ENCODE peak calls at places on chromosomes 4 and X, in four cellular contexts. One of them, this sample, is unnamed.

GRCh38 chr4:73844352-73844751 is 7.9 kb downstream of the CXCL6 start:
- DNase-seq in HFF-Myc: no peak
- DNase-seq in immature natural killer cell: no peak
- DNase-seq in nephron progenitor cell: no peak
- DNase-seq in this sample: no peak

GRCh38 chrX:151153086-151153485 is 23.3 kb upstream of the GPR50 start:
- DNase-seq in immature natural killer cell: no peak
- DNase-seq in nephron progenitor cell: peak
- DNase-seq in HFF-Myc: peak
- DNase-seq in this sample: no peak

GRCh38 chr4:81472249-81473085 is 760 bp upstream of the RASGEF1B start:
- DNase-seq in HFF-Myc: no peak
- DNase-seq in immature natural killer cell: no peak
- DNase-seq in nephron progenitor cell: peak
- DNase-seq in this sample: no peak

GRCh38 chr4:113821851-113822250 is 60.3 kb upstream of the CAMK2D start:
- DNase-seq in immature natural killer cell: no peak
- DNase-seq in nephron progenitor cell: no peak
- DNase-seq in HFF-Myc: no peak
- DNase-seq in this sample: no peak

GRCh38 chr4:123546123-123546654 is 149.6 kb downstream of the SPRY1 start:
- DNase-seq in nephron progenitor cell: no peak
- DNase-seq in immature natural killer cell: no peak
- DNase-seq in HFF-Myc: no peak
- DNase-seq in this sample: no peak

GRCh38 chr4:48315728-48316630 is 25.4 kb upstream of the SLAIN2 start:
- DNase-seq in nephron progenitor cell: no peak
- DNase-seq in HFF-Myc: no peak
- DNase-seq in immature natural killer cell: peak
- DNase-seq in this sample: peak

GRCh38 chr4:138773321-138773720 is 242.3 kb upstream of the NOCT start:
- DNase-seq in immature natural killer cell: no peak
- DNase-seq in nephron progenitor cell: no peak
- DNase-seq in HFF-Myc: no peak
- DNase-seq in this sample: no peak

GRCh38 chrX:66053414-66053813 is 13.5 kb upstream of the VSIG4 start:
- DNase-seq in HFF-Myc: no peak
- DNase-seq in immature natural killer cell: no peak
- DNase-seq in nephron progenitor cell: no peak
- DNase-seq in this sample: no peak

GRCh38 chr4:7024336-7024890 is 18.8 kb upstream of the TADA2B start:
- DNase-seq in nephron progenitor cell: no peak
- DNase-seq in immature natural killer cell: no peak
- DNase-seq in HFF-Myc: no peak
- DNase-seq in this sample: no peak

GRCh38 chr4:105496899-105497298 is 23.0 kb upstream of the PPA2 start:
- DNase-seq in HFF-Myc: no peak
- DNase-seq in nephron progenitor cell: no peak
- DNase-seq in immature natural killer cell: no peak
- DNase-seq in this sample: no peak

GRCh38 chr4:183798921-183799307 is 106.2 kb upstream of the STOX2 start:
- DNase-seq in immature natural killer cell: no peak
- DNase-seq in HFF-Myc: no peak
- DNase-seq in nephron progenitor cell: no peak
- DNase-seq in this sample: no peak

GRCh38 chr4:8831221-8832129 is 40.2 kb downstream of the HMX1 start:
- DNase-seq in immature natural killer cell: no peak
- DNase-seq in HFF-Myc: no peak
- DNase-seq in nephron progenitor cell: no peak
- DNase-seq in this sample: no peak

GRCh38 chr4:52951016-52951415 is 88.9 kb downstream of the RASL11B start:
- DNase-seq in immature natural killer cell: no peak
- DNase-seq in nephron progenitor cell: no peak
- DNase-seq in HFF-Myc: no peak
- DNase-seq in this sample: no peak

GRCh38 chr4:181008164-181008563 is 1235.0 kb upstream of the TENM3 start:
- DNase-seq in HFF-Myc: no peak
- DNase-seq in nephron progenitor cell: no peak
- DNase-seq in immature natural killer cell: no peak
- DNase-seq in this sample: no peak

GRCh38 chr4:81885016-81885415 is 413.3 kb upstream of the RASGEF1B start:
- DNase-seq in nephron progenitor cell: no peak
- DNase-seq in HFF-Myc: no peak
- DNase-seq in immature natural killer cell: no peak
- DNase-seq in this sample: no peak

GRCh38 chr4:180084561-180084960 is 2158.6 kb upstream of the TENM3 start:
- DNase-seq in nephron progenitor cell: no peak
- DNase-seq in immature natural killer cell: no peak
- DNase-seq in HFF-Myc: no peak
- DNase-seq in this sample: no peak

GRCh38 chr4:159443975-159444374 is 341.1 kb downstream of the RAPGEF2 start:
- DNase-seq in nephron progenitor cell: no peak
- DNase-seq in HFF-Myc: no peak
- DNase-seq in immature natural killer cell: no peak
- DNase-seq in this sample: no peak

GRCh38 chrX:26203556-26203955 is 11.3 kb downstream of the MAGEB6 start:
- DNase-seq in immature natural killer cell: no peak
- DNase-seq in HFF-Myc: no peak
- DNase-seq in nephron progenitor cell: no peak
- DNase-seq in this sample: no peak

GRCh38 chr4:8228319-8229250 is 29.5 kb downstream of the SH3TC1 start:
- DNase-seq in HFF-Myc: peak
- DNase-seq in immature natural killer cell: peak
- DNase-seq in nephron progenitor cell: no peak
- DNase-seq in this sample: peak